ENCODE peak calls at places on chromosomes 7 and 10, in seven cellular contexts. H is HCT116, T is GM12878, Y is HepG2, A is K562, F is H1, S is SK-N-SH. E is an unnamed sample.

GRCh38 chr10:61943699-61944444 is 42.4 kb downstream of the ARID5B start:
- DNase-seq in F (no peak), Y (no peak), A (no peak), H (no peak), S (peak; percentile 22), T (no peak), E (peak; percentile 90)

GRCh38 chr10:59098811-59099452 is 77.5 kb upstream of the PHYHIPL start:
- DNase-seq in Y (no peak), A (no peak), H (no peak), T (no peak), S (peak; percentile 55), F (no peak), E (no peak)

GRCh38 chr10:71600856-71601255 is 118.7 kb downstream of the C10orf105 start:
- DNase-seq in F (no peak), A (no peak), S (no peak), Y (no peak), T (no peak), H (no peak), E (no peak)

GRCh38 chr10:9056521-9056920 is 1002.0 kb downstream of the GATA3 start:
- DNase-seq in T (no peak), H (no peak), A (no peak), F (no peak), Y (no peak), S (no peak), E (no peak)

GRCh38 chr7:112021348-112022044 is 184.7 kb downstream of the DOCK4 start:
- DNase-seq in S (no peak), F (no peak), T (no peak), A (no peak), Y (no peak), H (no peak), E (no peak)

GRCh38 chr10:71864861-71865473 is 13.9 kb upstream of the PSAP start:
- DNase-seq in Y (no peak), H (no peak), S (no peak), A (no peak), F (no peak), T (no peak), E (no peak)

GRCh38 chr7:36207451-36208291 is 54.6 kb downstream of the EEPD1 start:
- DNase-seq in S (peak; percentile 60), F (no peak), A (no peak), H (no peak), Y (peak; percentile 39), T (no peak), E (no peak)

GRCh38 chr10:88227342-88228018 is 355.6 kb downstream of the RNLS start:
- DNase-seq in Y (no peak), S (peak; percentile 26), H (no peak), A (no peak), T (no peak), F (no peak), E (no peak)

GRCh38 chr7:157032644-157033482 is 22.4 kb upstream of the MNX1 start:
- DNase-seq in A (no peak), Y (no peak), T (no peak), S (no peak), F (no peak), H (no peak), E (no peak)
- TF ChIP-seq JUND in A (no peak), Y (no peak), T (no peak), S (no peak), F (no peak), H (no peak), E (no peak)

DNA sequence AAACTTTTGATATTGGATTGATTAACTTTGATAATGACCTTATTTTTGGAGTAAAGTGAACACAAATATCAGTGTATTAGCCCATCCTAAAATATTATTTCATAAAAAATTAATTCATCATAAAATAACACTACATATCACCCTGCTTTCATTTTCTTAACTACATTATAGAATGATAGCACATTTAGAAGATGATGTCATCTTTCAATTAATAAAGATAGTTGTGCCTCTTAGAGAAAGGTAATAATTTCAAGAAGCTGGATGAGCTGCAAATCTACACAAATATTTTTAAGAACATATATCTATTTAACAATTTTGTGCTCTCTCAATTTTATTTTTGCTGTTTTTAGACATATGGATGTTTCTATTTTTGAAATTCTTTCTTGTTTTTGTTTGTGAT is 126.1 kb downstream of the CNTNAP2 start:
- DNase-seq in A (no peak), Y (no peak), H (no peak), F (no peak), S (no peak), T (no peak), E (no peak)
- TF ChIP-seq JUND in A (no peak), Y (no peak), H (no peak), F (no peak), S (no peak), T (no peak), E (no peak)

GRCh38 chr7:42502022-42502421 is 265.0 kb upstream of the GLI3 start:
- DNase-seq in S (no peak), H (no peak), F (no peak), T (no peak), A (no peak), Y (no peak), E (no peak)
- TF ChIP-seq JUND in S (no peak), H (no peak), F (no peak), T (no peak), A (no peak), Y (no peak), E (no peak)

GRCh38 chr10:77907900-77908717 is 18.4 kb downstream of the DLG5 start:
- DNase-seq in T (no peak), S (no peak), H (no peak), F (no peak), Y (peak; percentile 65), A (peak; percentile 73), E (peak; percentile 81)
- TF ChIP-seq JUND in T (no peak), S (no peak), H (no peak), F (no peak), Y (no peak), A (no peak), E (no peak)

DNA sequence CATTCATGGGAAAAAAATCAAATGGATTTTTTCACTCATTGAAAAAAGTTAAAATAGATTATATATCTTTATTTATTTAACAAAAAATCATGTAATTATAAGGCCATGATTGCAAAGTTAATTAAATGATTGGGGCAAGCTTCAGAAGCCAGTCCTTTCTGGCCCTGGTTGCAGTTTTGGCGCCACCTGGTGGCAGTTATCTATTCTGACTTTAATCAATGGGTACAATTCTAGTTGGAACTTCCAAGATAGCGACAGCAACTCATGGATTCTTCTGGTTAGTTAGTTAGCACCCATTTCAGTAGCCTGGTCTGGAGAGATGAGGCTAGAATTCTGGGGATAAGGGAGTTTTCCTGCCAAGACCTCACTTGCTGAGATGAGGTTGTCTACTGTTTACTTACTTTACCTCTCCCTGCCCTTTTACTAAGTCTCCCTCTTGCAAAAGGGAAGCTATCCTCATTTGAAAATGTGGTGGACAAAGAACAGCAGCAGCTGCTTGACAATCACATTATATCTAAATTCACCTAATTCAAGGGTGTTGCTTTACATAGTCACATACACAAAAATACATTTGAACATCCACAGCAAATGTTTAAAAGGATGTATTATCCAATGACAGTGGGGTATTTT is 42.3 kb downstream of the NOC3L start:
- DNase-seq in Y (peak; percentile 53), T (no peak), F (peak; percentile 41), A (peak; percentile 49), S (peak; percentile 43), H (peak; percentile 40), E (peak; percentile 47)
- TF ChIP-seq JUND in Y (no peak), T (no peak), F (no peak), A (no peak), S (no peak), H (no peak), E (no peak)

GRCh38 chr7:41241641-41242040 is 461.2 kb downstream of the INHBA start:
- DNase-seq in F (peak; percentile 3), T (no peak), Y (no peak), H (no peak), S (no peak), A (no peak), E (no peak)

GRCh38 chr7:41237956-41238355 is 464.9 kb downstream of the INHBA start:
- DNase-seq in A (no peak), H (no peak), S (no peak), F (no peak), Y (no peak), T (no peak), E (no peak)

GRCh38 chr7:41244246-41244645 is 458.6 kb downstream of the INHBA start:
- DNase-seq in T (no peak), A (no peak), F (peak; percentile 3), S (no peak), H (no peak), Y (no peak), E (no peak)

GRCh38 chr7:41239596-41239995 is 463.3 kb downstream of the INHBA start:
- DNase-seq in F (no peak), A (no peak), T (no peak), Y (no peak), S (no peak), H (no peak), E (no peak)

DNA sequence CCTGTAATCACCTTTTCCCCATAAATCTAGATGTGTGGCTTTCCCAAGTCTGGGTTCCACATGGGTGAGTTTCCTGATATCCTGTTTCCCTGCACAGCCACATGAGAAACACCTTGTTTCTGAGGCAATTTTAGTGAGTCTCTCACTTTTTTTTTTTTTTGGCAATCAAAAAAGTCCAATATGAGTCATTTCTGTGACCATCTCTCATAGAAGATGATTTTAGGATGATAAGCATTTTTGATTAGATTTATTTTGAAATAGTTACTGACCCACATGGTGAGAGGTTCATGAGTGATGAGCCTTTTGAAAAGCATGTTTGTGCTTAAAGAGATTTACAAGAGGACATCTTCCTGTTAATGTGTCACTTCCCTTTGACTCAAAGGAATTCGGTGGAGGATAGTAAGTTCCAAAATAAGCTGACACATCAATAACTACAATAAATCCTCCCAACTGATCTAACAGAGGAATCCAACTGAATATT is 464.0 kb downstream of the INHBA start:
- DNase-seq in T (no peak), F (no peak), Y (no peak), H (no peak), A (no peak), S (no peak), E (no peak)
- TF ChIP-seq JUND in T (no peak), F (no peak), Y (no peak), H (no peak), A (no peak), S (peak; percentile 80), E (no peak)

GRCh38 chr7:18305866-18306265 is 189.7 kb upstream of the HDAC9 start:
- DNase-seq in T (no peak), S (no peak), A (no peak), H (no peak), Y (no peak), F (no peak), E (no peak)
- TF ChIP-seq JUND in T (no peak), S (no peak), A (no peak), H (no peak), Y (no peak), F (no peak), E (no peak)

DNA sequence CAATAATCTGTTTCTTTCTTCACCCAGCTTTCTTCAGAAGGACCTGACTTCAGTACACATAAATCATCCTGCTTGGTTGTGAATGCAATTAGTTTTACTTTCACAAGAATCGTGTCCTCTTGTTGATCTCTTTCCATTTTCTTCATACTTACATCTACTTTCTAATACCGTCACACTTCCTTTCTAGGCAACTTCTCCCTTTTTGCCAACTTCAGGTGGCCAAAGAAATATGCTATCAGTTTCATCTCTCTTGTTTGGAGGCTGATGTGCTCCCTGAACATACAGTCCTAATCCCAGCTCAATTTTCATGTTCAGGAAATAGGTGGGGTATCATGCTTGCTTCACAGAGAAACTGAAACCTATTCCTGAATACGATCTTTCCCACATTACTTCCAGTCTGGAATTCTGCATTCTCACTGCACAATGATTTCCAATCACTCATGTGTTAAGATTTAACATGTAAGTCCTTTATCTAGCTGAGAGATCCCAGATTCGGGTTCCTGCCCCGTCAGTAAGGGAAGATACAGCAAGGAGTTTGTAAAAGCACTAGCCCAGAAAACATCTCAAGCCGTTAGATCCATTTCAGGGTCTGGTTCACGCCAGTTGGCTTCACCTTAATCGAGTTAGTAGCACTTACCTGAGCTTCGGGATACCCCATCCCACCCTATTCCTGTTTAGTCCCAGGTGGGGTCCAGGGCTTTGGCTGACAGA is 994 bp downstream of the SLC25A28 start:
- DNase-seq in Y (no peak), S (no peak), A (no peak), H (no peak), T (peak; percentile 39), F (no peak), E (no peak)
- TF ChIP-seq JUND in Y (no peak), S (no peak), A (no peak), H (no peak), T (no peak), F (no peak), E (no peak)